ENCODE peak calls at places on chromosome 1, in six cellular contexts. M is H54; R is activated T-helper 9 cell treated with anti-CD3 and anti-CD28 coated beads, Interleukin-2, amount 50 U/mL, for 16 hours; A is lower lobe of right lung; Y is activated CD4-positive, CD25-positive, alpha-beta regulatory T cell treated with anti-CD3 and anti-CD28 coated beads, Interleukin-2, amount 50 U/mL, for 16 hours; Q is A172. S is an unnamed sample.

GRCh38 chr1:67840449-67840848 is 7.2 kb upstream of the GNG12 start:
- DNase-seq in M (peak; percentile 22), R (no peak), Y (no peak), A (no peak), Q (peak; percentile 88), S (no peak)

GRCh38 chr1:64033667-64034215 is 169.7 kb upstream of the UBE2U start:
- DNase-seq in R (no peak), Y (no peak), A (no peak), Q (no peak), M (no peak), S (no peak)

GRCh38 chr1:185398022-185398421 is 81.0 kb upstream of the IVNS1ABP start:
- DNase-seq in Y (no peak), M (no peak), A (no peak), R (no peak), Q (no peak), S (no peak)

GRCh38 chr1:92583821-92584760 is 97.4 kb upstream of the GFI1 start:
- DNase-seq in Q (peak; percentile 36), A (no peak), Y (no peak), M (no peak), R (no peak), S (no peak)

GRCh38 chr1:114108741-114109255 is 44.9 kb downstream of the SYT6 start:
- DNase-seq in Q (no peak), R (no peak), M (no peak), A (no peak), Y (no peak), S (no peak)

GRCh38 chr1:219798283-219799030 is 129.9 kb downstream of the SLC30A10 start:
- DNase-seq in Q (peak; percentile 83), R (no peak), A (no peak), M (peak; percentile 33), Y (no peak), S (no peak)

GRCh38 chr1:80363689-80364475 is 1357.4 kb upstream of the ADGRL4 start:
- DNase-seq in Y (no peak), R (no peak), Q (no peak), A (no peak), M (no peak), S (no peak)

GRCh38 chr1:246003442-246003730 is 503.7 kb downstream of the SMYD3 start:
- DNase-seq in Q (no peak), A (no peak), M (no peak), Y (no peak), R (no peak), S (no peak)

GRCh38 chr1:229694053-229694693 is 68.1 kb downstream of the URB2 start:
- DNase-seq in A (peak; percentile 59), Q (peak; percentile 85), R (no peak), M (no peak), Y (no peak), S (peak; percentile 84)

GRCh38 chr1:5620997-5621396 is 371.2 kb downstream of the NPHP4 start:
- DNase-seq in R (no peak), Y (no peak), M (peak; percentile 8), A (no peak), Q (no peak), S (peak; percentile 63)

GRCh38 chr1:91314643-91315042 is 90.0 kb downstream of the HFM1 start:
- DNase-seq in A (no peak), M (no peak), Q (no peak), R (no peak), Y (no peak), S (no peak)

GRCh38 chr1:109796484-109797305 is 33.0 kb upstream of the EPS8L3 start:
- DNase-seq in Y (no peak), R (no peak), A (no peak), M (no peak), Q (no peak), S (no peak)